ENCODE peak calls at places on chromosome 20, in four cellular contexts. S is gastrocnemius medialis, D is PC-9, V is OCI-LY7. J is an unnamed sample.

GRCh38 chr20:4972506-4973251 is 28.6 kb downstream of the SLC23A2 start:
- DNase-seq in S (no peak), D (no peak), V (no peak), J (no peak)

GRCh38 chr20:63974402-63975200 is 4.8 kb downstream of the SAMD10 start:
- DNase-seq in S (no peak), D (peak; percentile 52), V (no peak), J (peak; percentile 11)

GRCh38 chr20:31363295-31363694 is 5.1 kb upstream of the DEFB118 start:
- DNase-seq in S (no peak), D (no peak), V (no peak), J (no peak)

GRCh38 chr20:36754656-36755222 is 8.8 kb upstream of the NDRG3 start:
- DNase-seq in S (peak; percentile 35), D (peak; percentile 55), V (peak; percentile 74), J (peak; percentile 83)

GRCh38 chr20:50759678-50760077 is 28.3 kb downstream of the PARD6B start:
- DNase-seq in S (no peak), D (no peak), V (no peak), J (no peak)

GRCh38 chr20:34512955-34513419 is 3.2 kb upstream of the DYNLRB1 start:
- DNase-seq in S (no peak), D (peak; percentile 60), V (no peak), J (no peak)

GRCh38 chr20:57361517-57361916 is 10.5 kb downstream of the RAE1 start:
- DNase-seq in S (no peak), D (no peak), V (no peak), J (no peak)

GRCh38 chr20:37670426-37670825 is 23.4 kb upstream of the CTNNBL1 start:
- DNase-seq in S (no peak), D (no peak), V (no peak), J (no peak)

GRCh38 chr20:25632940-25633790 is 9.4 kb upstream of the NANP start:
- DNase-seq in S (no peak), D (peak; percentile 67), V (no peak), J (no peak)

GRCh38 chr20:61443541-61444126 is 191.6 kb downstream of the CDH4 start:
- DNase-seq in S (no peak), D (no peak), V (no peak), J (no peak)

GRCh38 chr20:33821270-33821836 is 10.2 kb downstream of the CHMP4B start:
- DNase-seq in S (no peak), D (no peak), V (no peak), J (no peak)

GRCh38 chr20:47306755-47307370 is 49.6 kb downstream of the ZMYND8 start:
- DNase-seq in S (no peak), D (no peak), V (no peak), J (no peak)

GRCh38 chr20:56362833-56363413 is 4.1 kb downstream of the FAM210B start:
- DNase-seq in S (no peak), D (no peak), V (no peak), J (no peak)

GRCh38 chr20:34402461-34402860 is 39.4 kb downstream of the ITCH start:
- DNase-seq in S (no peak), D (no peak), V (no peak), J (no peak)

GRCh38 chr20:37938181-37938775 is 35.4 kb downstream of the VSTM2L start:
- DNase-seq in S (no peak), D (no peak), V (no peak), J (no peak)

GRCh38 chr20:52150440-52151258 is 40.9 kb downstream of the ZFP64 start:
- DNase-seq in S (no peak), D (no peak), V (peak; percentile 51), J (peak; percentile 55)

GRCh38 chr20:21435576-21435975 is 38.2 kb upstream of the NKX2-4 start:
- DNase-seq in S (no peak), D (no peak), V (no peak), J (no peak)

GRCh38 chr20:31908016-31908415 is 37.6 kb downstream of the TTLL9 start:
- DNase-seq in S (no peak), D (no peak), V (no peak), J (no peak)

GRCh38 chr20:5680227-5680626 is 70.0 kb upstream of the SHLD1 start:
- DNase-seq in S (no peak), D (peak; percentile 84), V (no peak), J (no peak)

GRCh38 chr20:58447733-58448391 is 58.8 kb downstream of the VAPB start:
- DNase-seq in S (peak; percentile 14), D (no peak), V (peak; percentile 61), J (peak; percentile 71)

GRCh38 chr20:50744143-50744792 is 12.9 kb downstream of the PARD6B start:
- DNase-seq in S (peak; percentile 86), D (peak; percentile 83), V (no peak), J (peak; percentile 92)

GRCh38 chr20:33444797-33445560 is 1.4 kb upstream of the SNTA1 start:
- DNase-seq in S (peak; percentile 32), D (no peak), V (peak; percentile 82), J (peak; percentile 55)

GRCh38 chr20:63153254-63154221 is 62.4 kb downstream of the YTHDF1 start:
- DNase-seq in S (no peak), D (no peak), V (no peak), J (no peak)

GRCh38 chr20:49386848-49387605 is 95.4 kb downstream of the KCNB1 start:
- DNase-seq in S (no peak), D (no peak), V (no peak), J (no peak)

GRCh38 chr20:40276291-40276690 is 412.7 kb downstream of the MAFB start:
- DNase-seq in S (peak; percentile 12), D (no peak), V (no peak), J (no peak)

GRCh38 chr20:63174309-63175030 is 41.5 kb downstream of the YTHDF1 start:
- DNase-seq in S (no peak), D (no peak), V (no peak), J (no peak)

GRCh38 chr20:58577139-58577806 is 62.1 kb upstream of the APCDD1L start:
- DNase-seq in S (no peak), D (no peak), V (no peak), J (no peak)

GRCh38 chr20:31551581-31552081 is 37.4 kb downstream of the HM13 start:
- DNase-seq in S (no peak), D (no peak), V (no peak), J (no peak)

GRCh38 chr20:58712823-58713731 is 20.5 kb downstream of the NPEPL1 start:
- DNase-seq in S (no peak), D (no peak), V (no peak), J (peak; percentile 2)

GRCh38 chr20:50405235-50405914 is 104.8 kb upstream of the PTPN1 start:
- DNase-seq in S (no peak), D (no peak), V (no peak), J (no peak)

GRCh38 chr20:54200487-54201267 is 7.2 kb upstream of the PFDN4 start:
- DNase-seq in S (no peak), D (peak; percentile 74), V (no peak), J (no peak)

GRCh38 chr20:43948455-43948854 is 33.8 kb downstream of the TOX2 start:
- DNase-seq in S (no peak), D (no peak), V (no peak), J (no peak)

GRCh38 chr20:50510706-50511401 is 671 bp downstream of the PTPN1 start:
- DNase-seq in S (no peak), D (no peak), V (no peak), J (peak; percentile 32)

GRCh38 chr20:44166477-44166876 is 20.5 kb downstream of the JPH2 start:
- DNase-seq in S (peak; percentile 60), D (peak; percentile 82), V (no peak), J (no peak)

GRCh38 chr20:39225536-39225935 is 263.4 kb downstream of the DHX35 start:
- DNase-seq in S (no peak), D (no peak), V (no peak), J (no peak)
- TF ChIP-seq CTCF in S (no peak), D (no peak), V (no peak), J (no peak)

DNA sequence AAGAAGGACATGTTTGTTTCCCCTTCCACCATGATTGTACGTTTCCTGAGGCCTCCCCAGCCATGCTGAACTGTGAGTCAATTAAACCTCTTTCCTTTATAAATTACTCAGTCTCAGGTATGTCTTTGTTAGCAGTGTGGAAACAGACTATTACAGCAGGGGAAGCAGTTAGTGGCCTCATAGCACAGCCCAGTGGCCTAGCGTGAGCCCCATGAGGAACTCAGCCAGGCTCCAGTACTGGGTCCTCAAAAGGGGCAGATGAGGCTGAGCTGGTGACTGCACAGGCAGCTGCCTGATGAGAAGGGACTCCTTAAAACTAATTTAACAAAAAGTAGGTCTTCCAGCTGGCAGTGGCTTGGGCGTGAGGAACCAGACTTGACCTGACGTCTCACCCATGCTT is 399.9 kb downstream of the CDH26 start:
- DNase-seq in S (no peak), D (no peak), V (no peak), J (no peak)
- H3K27ac ChIP-seq in S (no peak overlapping the region), D (no peak overlapping the region), V (no peak overlapping the region), J (no peak overlapping the region)

GRCh38 chr20:24166127-24166389 is 177.5 kb upstream of the GGTLC1 start:
- DNase-seq in S (no peak), D (no peak), V (no peak), J (no peak)

GRCh38 chr20:24163501-24163900 is 174.9 kb upstream of the GGTLC1 start:
- DNase-seq in S (no peak), D (no peak), V (no peak), J (no peak)

GRCh38 chr20:24166412-24166811 is 177.8 kb upstream of the GGTLC1 start:
- DNase-seq in S (no peak), D (no peak), V (no peak), J (no peak)

GRCh38 chr20:24165336-24166126 is 177.0 kb upstream of the GGTLC1 start:
- DNase-seq in S (no peak), D (peak; percentile 84), V (no peak), J (no peak)

GRCh38 chr20:24164360-24164759 is 175.8 kb upstream of the GGTLC1 start:
- DNase-seq in S (no peak), D (no peak), V (peak; percentile 7), J (no peak)
- TF ChIP-seq CTCF in S (no peak), D (peak; percentile 41), V (peak; percentile 80), J (peak; percentile 31)

DNA sequence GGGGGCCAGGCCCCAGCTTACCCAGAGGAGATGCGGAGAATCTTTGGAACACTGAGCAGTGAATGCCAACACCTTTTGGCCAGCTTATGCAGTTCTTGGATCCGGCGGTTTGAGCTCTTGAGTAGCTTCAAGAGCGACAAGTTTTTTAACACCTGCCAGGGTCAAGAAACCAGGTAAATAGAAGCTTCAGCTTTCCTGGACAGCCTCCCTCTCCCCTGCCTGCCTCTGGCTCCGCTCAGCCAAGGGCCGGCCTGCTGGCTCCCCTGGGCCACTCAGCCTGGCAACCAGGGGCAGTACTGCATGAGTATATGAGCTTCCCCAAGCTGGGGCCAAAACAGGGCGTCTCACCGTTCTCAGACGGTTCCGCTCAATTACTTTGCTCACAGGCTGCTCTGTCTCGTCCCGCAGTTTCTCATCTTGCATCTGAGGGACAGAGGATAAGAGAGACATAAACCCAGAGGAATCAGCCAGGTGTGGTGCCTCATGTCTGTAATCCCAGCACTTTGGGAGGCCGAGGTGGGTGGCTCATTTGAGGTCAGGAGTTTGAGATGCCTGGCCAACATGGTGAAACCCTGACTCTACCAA is 842 bp downstream of the TP53TG5 start:
- DNase-seq in S (no peak), D (no peak), V (no peak), J (no peak)
- H3K27ac ChIP-seq in S (no peak overlapping the region), D (no peak overlapping the region), V (no peak overlapping the region), J (no peak overlapping the region)

DNA sequence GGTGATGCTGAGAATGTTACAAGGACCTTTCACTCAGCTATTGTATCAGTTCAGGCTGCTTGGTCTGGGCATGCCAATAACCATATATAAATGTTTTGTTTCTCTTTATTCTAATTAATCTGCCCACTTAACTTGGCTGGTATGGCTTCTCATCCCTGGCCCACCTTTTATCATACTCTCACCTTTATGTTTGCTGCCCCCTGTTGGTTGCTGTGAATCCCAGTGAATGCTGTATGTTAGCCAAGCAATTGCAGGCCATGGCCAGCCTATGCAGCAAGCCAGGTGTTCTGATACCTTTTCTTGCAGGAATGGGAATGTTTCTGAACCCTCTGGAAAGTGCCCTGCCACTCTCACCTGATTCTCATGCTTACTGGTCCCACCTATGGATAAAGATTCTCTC is 54.6 kb downstream of the PCSK2 start:
- DNase-seq in S (no peak), D (no peak), V (peak; percentile 34), J (peak; percentile 62)
- TF ChIP-seq CTCF in S (no peak), D (peak; percentile 46), V (peak; percentile 77), J (peak; percentile 46)

J was measured in hepatocyte.